ENCODE peak calls at places on chromosome 2, in six cellular contexts. S is H1, H is K562, E is HepG2, X is SK-N-SH, K is GM12878. O is an unnamed sample.

GRCh38 chr2:230218411-230218810 is 1.4 kb downstream of the SP110 start:
- DNase-seq in K (no peak), S (no peak), X (no peak), E (no peak), H (no peak), O (no peak)

GRCh38 chr2:157480182-157480961 is 36.5 kb upstream of the CYTIP start:
- DNase-seq in K (no peak), S (no peak), X (no peak), E (no peak), H (no peak), O (no peak)

GRCh38 chr2:239943991-239944441 is 81.1 kb downstream of the NDUFA10 start:
- DNase-seq in K (no peak), S (no peak), E (no peak), X (no peak), H (no peak), O (no peak)

GRCh38 chr2:174662459-174662858 is 64.9 kb upstream of the WIPF1 start:
- DNase-seq in H (no peak), E (no peak), X (no peak), K (no peak), S (no peak), O (no peak)

GRCh38 chr2:121521359-121521758 is 9.3 kb upstream of the RNU4ATAC start:
- DNase-seq in H (no peak), S (no peak), K (no peak), X (no peak), E (no peak), O (no peak)

GRCh38 chr2:222973237-222973636 is 78.8 kb upstream of the KCNE4 start:
- DNase-seq in K (no peak), X (no peak), E (no peak), H (no peak), S (no peak), O (no peak)

GRCh38 chr2:127371037-127371436 is 16.7 kb downstream of the MAP3K2 start:
- DNase-seq in X (no peak), H (no peak), K (no peak), S (no peak), E (no peak), O (peak)

GRCh38 chr2:108593547-108594098 is 59.4 kb downstream of the LIMS1 start:
- DNase-seq in S (no peak), K (no peak), H (no peak), E (no peak), X (no peak), O (no peak)

GRCh38 chr2:98669675-98670074 is 61.3 kb downstream of the MGAT4A start:
- DNase-seq in H (no peak), K (no peak), X (no peak), S (no peak), E (no peak), O (no peak)

GRCh38 chr2:215361211-215361875 is 49.5 kb downstream of the ATIC start:
- DNase-seq in E (no peak), H (no peak), X (no peak), K (no peak), S (no peak), O (no peak)

GRCh38 chr2:54570321-54570881 is 114.3 kb downstream of the SPTBN1 start:
- DNase-seq in K (no peak), E (no peak), H (no peak), S (no peak), X (no peak), O (no peak)

GRCh38 chr2:95032868-95033603 is 7.5 kb downstream of the MAL start:
- DNase-seq in H (no peak), S (no peak), E (no peak), X (no peak), K (no peak), O (no peak)

GRCh38 chr2:167944825-167945659 is 302.4 kb downstream of the STK39 start:
- DNase-seq in S (no peak), E (no peak), H (peak), X (no peak), K (no peak), O (no peak)

GRCh38 chr2:233470007-233470687 is 96.4 kb downstream of the USP40 start:
- DNase-seq in S (no peak), H (peak), K (no peak), E (no peak), X (peak), O (no peak)

GRCh38 chr2:211435331-211435730 is 878.9 kb downstream of the CPS1 start:
- DNase-seq in X (no peak), E (no peak), S (no peak), H (no peak), K (no peak), O (no peak)

GRCh38 chr2:47190188-47190818 is 35.2 kb upstream of the STPG4 start:
- DNase-seq in H (no peak), X (no peak), K (no peak), S (no peak), E (no peak), O (no peak)

GRCh38 chr2:41647468-41648042 is 400.3 kb upstream of the PKDCC start:
- DNase-seq in E (no peak), K (no peak), H (no peak), S (no peak), X (no peak), O (no peak)

GRCh38 chr2:42092084-42092996 is 44.5 kb downstream of the PKDCC start:
- DNase-seq in H (no peak), K (no peak), X (no peak), S (no peak), E (peak), O (no peak)

GRCh38 chr2:226794751-226795171 is 4.9 kb downstream of the IRS1 start:
- DNase-seq in K (no peak), S (no peak), X (peak), H (no peak), E (no peak), O (no peak)

GRCh38 chr2:71974846-71975245 is 172.8 kb downstream of the CYP26B1 start:
- DNase-seq in S (no peak), X (no peak), H (no peak), K (no peak), E (no peak), O (no peak)

GRCh38 chr2:65320042-65320711 is 92.5 kb downstream of the ACTR2 start:
- DNase-seq in K (peak), H (no peak), E (peak), X (no peak), S (no peak), O (peak)

GRCh38 chr2:20584045-20584636 is 66.8 kb downstream of the HS1BP3 start:
- DNase-seq in S (no peak), K (no peak), X (no peak), E (no peak), H (no peak), O (peak)

GRCh38 chr2:231410293-231411004 is 14.9 kb downstream of the B3GNT7 start:
- DNase-seq in K (no peak), H (no peak), X (no peak), S (peak), E (no peak), O (no peak)

GRCh38 chr2:56713161-56713676 is 529.4 kb downstream of the CCDC85A start:
- DNase-seq in E (no peak), H (no peak), X (no peak), S (no peak), K (no peak), O (no peak)

GRCh38 chr2:128474014-128474961 is 155.6 kb upstream of the HS6ST1 start:
- DNase-seq in K (no peak), E (no peak), H (no peak), X (no peak), S (no peak), O (no peak)

GRCh38 chr2:223036756-223037432 is 15.1 kb upstream of the KCNE4 start:
- DNase-seq in K (no peak), S (no peak), H (no peak), X (no peak), E (no peak), O (no peak)

GRCh38 chr2:174161490-174161889 is 86.8 kb downstream of the OLA1 start:
- DNase-seq in E (no peak), K (no peak), S (no peak), H (no peak), X (no peak), O (no peak)

GRCh38 chr2:141869572-141869971 is 261.2 kb downstream of the LRP1B start:
- DNase-seq in E (no peak), X (no peak), K (no peak), S (no peak), H (no peak), O (no peak)

GRCh38 chr2:222088561-222088960 is 210.2 kb downstream of the PAX3 start:
- DNase-seq in H (no peak), K (no peak), E (no peak), S (no peak), X (no peak), O (no peak)

GRCh38 chr2:201847483-201847882 is 41.1 kb downstream of the CDK15 start:
- DNase-seq in E (no peak), K (no peak), H (no peak), S (no peak), X (no peak), O (no peak)

GRCh38 chr2:86335865-86336321 is 1.5 kb downstream of the REEP1 start:
- DNase-seq in H (no peak), K (no peak), S (no peak), X (peak), E (no peak), O (no peak)

GRCh38 chr2:196170202-196170680 is 1.1 kb downstream of the STK17B start:
- DNase-seq in E (peak), K (no peak), S (no peak), X (peak), H (peak), O (no peak)

GRCh38 chr2:185245806-185246205 is 492.8 kb upstream of the FSIP2 start:
- DNase-seq in H (no peak), K (no peak), S (no peak), E (no peak), X (no peak), O (no peak)

GRCh38 chr2:207777124-207777523 is 7.4 kb upstream of the FZD5 start:
- DNase-seq in K (no peak), S (no peak), E (no peak), H (no peak), X (no peak), O (no peak)

GRCh38 chr2:136207030-136207623 is 89.2 kb upstream of the CXCR4 start:
- DNase-seq in K (peak), X (no peak), E (no peak), S (no peak), H (no peak), O (no peak)

GRCh38 chr2:120863661-120864320 is 128.1 kb downstream of the GLI2 start:
- DNase-seq in X (no peak), E (no peak), H (peak), K (no peak), S (no peak), O (peak)

GRCh38 chr2:1510184-1510583 is 96.9 kb downstream of the TPO start:
- DNase-seq in X (peak), K (no peak), E (no peak), H (no peak), S (no peak), O (no peak)

GRCh38 chr2:1515073-1515430 is 101.8 kb downstream of the TPO start:
- DNase-seq in E (no peak), S (no peak), H (no peak), X (no peak), K (no peak), O (no peak)

GRCh38 chr2:1511455-1511854 is 98.2 kb downstream of the TPO start:
- DNase-seq in S (no peak), H (no peak), K (no peak), X (no peak), E (no peak), O (no peak)

GRCh38 chr2:1514391-1515072 is 101.3 kb downstream of the TPO start:
- DNase-seq in X (no peak), S (no peak), H (no peak), K (no peak), E (no peak), O (no peak)

GRCh38 chr2:1512321-1513289 is 99.3 kb downstream of the TPO start:
- DNase-seq in K (no peak), S (no peak), H (no peak), E (no peak), X (no peak), O (no peak)
- TF ChIP-seq JUND in K (no peak), S (no peak), H (no peak), E (no peak), X (no peak), O (no peak)

GRCh38 chr2:38057651-38058410 is 18.1 kb downstream of the CYP1B1 start:
- DNase-seq in X (no peak), E (no peak), S (no peak), H (no peak), K (no peak), O (no peak)
- TF ChIP-seq JUND in X (no peak), E (no peak), S (no peak), H (no peak), K (no peak), O (no peak)

DNA sequence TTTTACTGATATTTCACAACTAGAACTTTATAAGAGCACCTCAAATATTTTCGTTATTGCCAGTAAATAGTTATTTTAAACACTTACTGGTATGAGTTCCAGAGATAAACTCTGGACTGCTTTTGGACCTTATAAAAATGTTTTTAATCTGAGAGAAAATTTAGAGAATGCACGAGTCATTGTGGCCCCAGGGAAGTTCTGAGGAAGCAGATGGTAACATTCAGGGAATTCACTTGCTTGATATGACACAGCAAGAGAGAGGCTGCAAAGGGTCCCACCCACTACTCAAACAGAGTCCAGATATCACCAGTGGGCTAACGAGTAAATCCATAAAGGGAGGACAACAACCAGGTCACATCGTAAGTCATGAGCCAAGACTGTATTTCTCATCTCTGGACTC is 526.8 kb downstream of the TDRD15 start:
- DNase-seq in H (no peak), S (no peak), K (no peak), E (no peak), X (no peak), O (no peak)
- TF ChIP-seq JUND in H (no peak), S (no peak), K (no peak), E (no peak), X (no peak), O (no peak)

GRCh38 chr2:238060542-238061309 is at the start of gene SCLY:
- DNase-seq in H (peak), K (peak), X (peak), E (peak), S (peak), O (peak)

GRCh38 chr2:238060096-238060541 is 682 bp upstream of the SCLY start:
- DNase-seq in H (no peak), K (no peak), X (no peak), S (no peak), E (no peak), O (no peak)

GRCh38 chr2:238059505-238059904 is 1.3 kb upstream of the SCLY start:
- DNase-seq in X (no peak), K (no peak), S (no peak), H (no peak), E (no peak), O (no peak)

GRCh38 chr2:238063414-238064189 is 2.8 kb downstream of the SCLY start:
- DNase-seq in K (no peak), X (no peak), S (no peak), E (peak), H (no peak), O (no peak)

DNA sequence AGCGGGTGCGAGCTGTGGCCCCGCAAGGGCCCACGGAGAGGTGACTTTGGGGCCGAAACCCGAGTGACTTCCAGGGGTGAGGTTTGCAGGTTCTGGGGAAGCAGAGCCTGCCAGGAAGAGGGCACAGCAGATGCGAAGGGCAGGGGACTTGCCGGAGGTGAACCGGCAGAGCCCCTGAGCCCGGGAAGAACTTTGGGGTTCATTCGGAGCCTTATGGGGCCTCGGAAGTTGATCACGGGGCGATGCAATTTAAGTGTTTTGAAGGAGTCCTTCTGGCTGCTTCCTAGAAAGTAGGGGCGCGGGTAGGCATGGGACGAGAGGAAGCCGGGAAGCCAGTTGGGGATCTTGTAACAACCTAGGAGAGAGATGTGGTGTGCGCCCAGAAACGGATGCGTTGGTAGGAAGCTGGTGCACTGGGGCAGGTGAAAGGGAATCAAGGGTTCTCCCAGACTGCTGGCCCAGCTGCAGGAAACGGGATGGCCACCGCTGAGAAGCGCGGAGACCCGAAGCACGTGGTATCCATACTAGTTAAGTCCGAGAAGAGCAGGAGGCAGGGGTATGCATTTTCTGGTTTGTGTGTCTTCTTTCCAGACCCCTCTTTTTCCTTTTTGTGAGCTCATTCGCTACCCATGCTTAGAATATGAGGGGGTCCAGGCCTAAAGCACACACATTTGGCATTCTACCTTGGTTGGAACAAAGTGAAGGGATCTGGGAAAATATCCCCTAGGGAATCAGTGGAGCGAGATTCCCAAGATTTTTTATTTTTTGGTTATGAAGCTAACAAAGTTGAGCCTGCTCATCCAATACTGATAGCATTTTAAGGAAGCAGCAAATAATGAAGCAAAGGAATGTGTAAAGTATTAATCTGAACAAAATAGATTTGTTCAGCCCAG is 755 bp downstream of the SCLY start:
- DNase-seq in X (peak), K (no peak), E (peak), S (no peak), H (peak), O (no peak)
- TF ChIP-seq JUND in X (no peak), K (no peak), E (no peak), S (no peak), H (no peak), O (no peak)

GRCh38 chr2:5696741-5697521 is 4.7 kb downstream of the SOX11 start:
- DNase-seq in H (no peak), K (no peak), X (peak), S (no peak), E (no peak), O (no peak)
- TF ChIP-seq JUND in H (no peak), K (no peak), X (no peak), S (no peak), E (no peak), O (no peak)

GRCh38 chr2:164847966-164848365 is 6.3 kb upstream of the COBLL1 start:
- DNase-seq in E (no peak), K (no peak), X (peak), H (no peak), S (no peak), O (no peak)
- TF ChIP-seq JUND in E (no peak), K (no peak), X (no peak), H (no peak), S (no peak), O (no peak)

GRCh38 chr2:129728251-129728972 is 251.1 kb upstream of the RAB6C start:
- DNase-seq in E (no peak), S (no peak), H (no peak), K (no peak), X (no peak), O (no peak)
- TF ChIP-seq JUND in E (no peak), S (no peak), H (no peak), K (no peak), X (no peak), O (no peak)

DNA sequence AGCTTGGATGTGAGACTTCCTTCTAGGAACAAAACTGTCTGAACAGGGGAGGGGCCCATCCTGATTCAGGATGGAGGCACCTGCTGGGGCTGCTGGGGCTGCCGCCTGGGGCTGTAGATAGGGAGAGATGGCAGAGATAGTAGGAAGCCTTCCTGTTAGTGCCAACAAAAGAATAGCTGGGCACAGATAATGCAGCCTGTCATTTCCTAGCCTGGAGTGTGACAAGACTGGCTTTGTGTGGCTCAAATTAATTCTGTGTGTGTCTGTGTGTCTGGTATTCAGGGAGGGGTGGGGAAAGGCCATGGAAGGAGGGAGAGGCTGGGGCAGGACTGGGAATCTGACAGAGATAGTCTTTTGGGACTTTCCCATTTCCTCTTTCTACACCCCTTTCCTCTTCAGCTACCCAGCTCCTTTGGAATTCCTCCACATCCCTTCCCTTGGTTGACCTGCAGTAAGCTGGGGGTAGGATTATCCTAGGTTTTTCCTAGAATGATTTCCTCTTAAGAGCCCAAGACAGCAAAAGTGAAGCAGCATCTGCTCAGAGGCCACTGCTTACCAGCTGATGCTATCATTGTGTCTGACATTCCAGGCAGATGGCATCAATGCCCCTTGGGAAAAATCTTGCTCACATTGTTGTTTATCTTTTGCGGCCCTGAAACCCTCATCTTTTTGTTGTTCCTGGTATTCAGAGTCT is 144.9 kb upstream of the LHCGR start:
- DNase-seq in X (peak), E (no peak), K (no peak), S (no peak), H (no peak), O (no peak)
- TF ChIP-seq JUND in X (no peak), E (no peak), K (no peak), S (no peak), H (no peak), O (no peak)